ENCODE peak calls at places on chromosomes 7 and 10, in nine cellular contexts. R is psoas muscle, Q is fibroblast of the aortic adventitia, H is transverse colon, D is upper lobe of right lung, P is HepG2, F is Panc1, B is ascending aorta, W is GM12865. Y is an unnamed sample.

GRCh38 chr10:77301305-77301730 is 336.3 kb downstream of the KCNMA1 start:
- DNase-seq in R (no peak), P (no peak), Q (peak; percentile 79), D (no peak), W (no peak), B (no peak), H (no peak), F (no peak), Y (no peak)

GRCh38 chr10:96034625-96035024 is 8.8 kb upstream of the CCNJ start:
- DNase-seq in Q (no peak), P (no peak), D (no peak), B (no peak), F (no peak), H (no peak), R (no peak), W (no peak), Y (no peak)

GRCh38 chr10:85454386-85454785 is 912.2 kb downstream of the GRID1 start:
- DNase-seq in D (no peak), Q (no peak), W (no peak), F (no peak), R (no peak), B (no peak), P (no peak), H (no peak), Y (no peak)

GRCh38 chr7:108002726-108003590 is at the start of gene LAMB1:
- DNase-seq in D (peak; percentile 74), W (no peak), B (peak; percentile 80), P (peak; percentile 73), Q (peak; percentile 75), R (peak; percentile 87), H (peak; percentile 80), F (no peak), Y (no peak)

GRCh38 chr7:99559276-99559915 is 954 bp downstream of the ZNF655 start:
- DNase-seq in P (no peak), D (no peak), R (no peak), F (no peak), B (no peak), W (no peak), H (no peak), Q (peak; percentile 16), Y (no peak)

GRCh38 chr7:28855538-28856217 is 102.5 kb downstream of the TRIL start:
- DNase-seq in Q (peak; percentile 90), P (peak; percentile 70), W (no peak), H (no peak), B (no peak), R (no peak), F (no peak), D (no peak), Y (no peak)

GRCh38 chr7:69743436-69743835 is 145.2 kb downstream of the AUTS2 start:
- DNase-seq in H (no peak), P (no peak), Q (no peak), D (no peak), B (no peak), F (no peak), W (no peak), R (no peak), Y (no peak)

GRCh38 chr10:60441515-60441914 is 51.8 kb upstream of the ANK3 start:
- DNase-seq in F (no peak), B (no peak), P (peak; percentile 7), D (no peak), R (no peak), H (no peak), Q (peak; percentile 63), W (peak; percentile 16), Y (no peak)

GRCh38 chr10:91208645-91209044 is 11.8 kb upstream of the PCGF5 start:
- DNase-seq in H (no peak), D (no peak), F (no peak), P (no peak), W (no peak), B (no peak), R (no peak), Q (no peak), Y (no peak)

GRCh38 chr10:118763202-118763988 is 8.6 kb upstream of the CACUL1 start:
- DNase-seq in R (no peak), B (no peak), D (no peak), Q (no peak), F (no peak), H (no peak), P (no peak), W (no peak), Y (no peak)

GRCh38 chr10:30027057-30028005 is 32.1 kb downstream of the JCAD start:
- DNase-seq in B (no peak), H (peak; percentile 68), D (peak; percentile 77), W (peak; percentile 83), Q (no peak), P (no peak), R (peak; percentile 69), F (no peak), Y (no peak)

GRCh38 chr10:38047666-38048065 is 37.2 kb downstream of the ZNF33A start:
- DNase-seq in F (no peak), W (peak; percentile 24), B (no peak), Q (peak; percentile 13), P (no peak), H (no peak), R (no peak), D (no peak), Y (no peak)
- H3K4me3 ChIP-seq in F (no peak overlapping the region), W (no peak overlapping the region), B (no peak overlapping the region), Q (no peak overlapping the region), P (no peak overlapping the region), H (no peak overlapping the region), R (no peak overlapping the region), D (no peak overlapping the region), Y (no peak overlapping the region)

GRCh38 chr10:35890061-35890969 is 248.2 kb upstream of the FZD8 start:
- DNase-seq in R (no peak), F (no peak), H (peak; percentile 23), B (no peak), W (no peak), Q (no peak), P (no peak), D (no peak), Y (peak; percentile 61)

GRCh38 chr10:35890970-35891330 is 248.9 kb upstream of the FZD8 start:
- DNase-seq in B (no peak), H (no peak), P (no peak), W (no peak), F (no peak), R (no peak), D (no peak), Q (no peak), Y (no peak)

GRCh38 chr10:35889226-35889625 is 247.1 kb upstream of the FZD8 start:
- DNase-seq in B (no peak), D (no peak), R (no peak), W (no peak), F (no peak), Q (no peak), H (peak; percentile 30), P (no peak), Y (no peak)

GRCh38 chr10:35887686-35888085 is 245.6 kb upstream of the FZD8 start:
- DNase-seq in F (no peak), D (no peak), B (no peak), W (no peak), Q (no peak), H (peak; percentile 63), R (no peak), P (no peak), Y (no peak)

DNA sequence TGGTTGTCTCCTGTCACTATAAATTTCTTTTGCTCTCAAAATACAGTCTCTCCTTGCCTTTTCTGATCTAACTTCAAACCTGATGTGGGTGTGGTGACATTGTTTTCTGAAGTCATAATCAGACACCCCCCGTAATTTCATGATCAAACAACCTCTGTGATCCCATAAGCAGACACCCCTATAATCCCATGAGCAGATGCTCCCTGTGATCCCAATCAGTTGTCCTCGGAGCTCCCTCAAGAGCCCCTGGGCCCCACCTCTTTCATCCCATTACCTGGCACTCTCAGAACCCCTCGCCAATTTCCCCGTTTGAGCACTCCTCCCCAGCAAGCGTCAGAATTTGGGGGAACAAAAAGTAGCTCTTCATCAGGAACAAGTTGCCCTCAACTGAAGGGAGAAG is 246.3 kb upstream of the FZD8 start:
- DNase-seq in W (no peak), Q (no peak), F (no peak), R (no peak), D (no peak), B (no peak), H (no peak), P (no peak), Y (no peak)
- TF ChIP-seq CTCF in W (no peak), Q (no peak), F (no peak), R (no peak), D (no peak), B (no peak), H (no peak), P (no peak), Y (no peak)

GRCh38 chr7:95886501-95887090 is 114.2 kb downstream of the DYNC1I1 start:
- DNase-seq in F (no peak), Q (no peak), W (no peak), D (no peak), P (peak; percentile 35), B (no peak), H (no peak), R (no peak), Y (peak; percentile 23)
- H3K4me3 ChIP-seq in F (no peak overlapping the region), Q (no peak overlapping the region), W (no peak overlapping the region), D (no peak overlapping the region), P (no peak overlapping the region), B (no peak overlapping the region), H (no peak overlapping the region), R (no peak overlapping the region), Y (no peak overlapping the region)

GRCh38 chr7:77461842-77462241 is 45.7 kb upstream of the GSAP start:
- DNase-seq in F (no peak), B (no peak), R (no peak), D (no peak), H (no peak), P (no peak), Q (no peak), W (no peak), Y (no peak)

GRCh38 chr7:77461246-77461645 is 45.1 kb upstream of the GSAP start:
- DNase-seq in R (no peak), B (no peak), P (no peak), Q (no peak), W (no peak), F (no peak), H (no peak), D (no peak), Y (no peak)

GRCh38 chr7:77459311-77459726 is 43.2 kb upstream of the GSAP start:
- DNase-seq in Q (no peak), P (peak; percentile 88), D (no peak), F (no peak), W (no peak), H (no peak), B (no peak), R (no peak), Y (peak; percentile 79)

GRCh38 chr7:77458786-77459185 is 42.6 kb upstream of the GSAP start:
- DNase-seq in W (no peak), Q (peak; percentile 40), D (no peak), F (no peak), P (no peak), R (no peak), H (no peak), B (no peak), Y (no peak)

GRCh38 chr7:77460057-77460486 is 43.9 kb upstream of the GSAP start:
- DNase-seq in W (no peak), B (no peak), P (peak; percentile 80), Q (no peak), D (no peak), F (no peak), R (no peak), H (peak; percentile 26), Y (no peak)
- TF ChIP-seq CTCF in W (peak; percentile 2), B (no peak), P (peak; percentile 65), Q (no peak), D (peak; percentile 25), F (peak; percentile 31), R (no peak), H (peak; percentile 38), Y (peak; percentile 56)

Y was measured in LNCaP clone FGC.